ENCODE peak calls at places on chromosome 10, in six cellular contexts. One of them, this sample, is unnamed.

GRCh38 chr10:80068270-80068669 is 10.2 kb upstream of the TMEM254 start:
- DNase-seq in mesenchymal stem cell: no peak
- DNase-seq in H1: no peak
- DNase-seq in IMR-90: no peak
- DNase-seq in neuronal stem cell: no peak
- DNase-seq in trophoblast cell: no peak
- DNase-seq in this sample: no peak

GRCh38 chr10:37584643-37585042 is 272.8 kb downstream of the ZNF248 start:
- DNase-seq in mesenchymal stem cell: no peak
- DNase-seq in H1: no peak
- DNase-seq in trophoblast cell: no peak
- DNase-seq in IMR-90: no peak
- DNase-seq in neuronal stem cell: no peak
- DNase-seq in this sample: no peak

GRCh38 chr10:7889947-7890542 is 71.7 kb downstream of the TAF3 start:
- DNase-seq in trophoblast cell: no peak
- DNase-seq in IMR-90: no peak
- DNase-seq in mesenchymal stem cell: no peak
- DNase-seq in neuronal stem cell: no peak
- DNase-seq in H1: no peak
- DNase-seq in this sample: no peak

GRCh38 chr10:75150656-75151055 is 39.2 kb downstream of the SAMD8 start:
- DNase-seq in mesenchymal stem cell: no peak
- DNase-seq in IMR-90: no peak
- DNase-seq in neuronal stem cell: no peak
- DNase-seq in H1: no peak
- DNase-seq in trophoblast cell: no peak
- DNase-seq in this sample: no peak

GRCh38 chr10:51961401-51961800 is 262.0 kb upstream of the CSTF2T start:
- DNase-seq in neuronal stem cell: no peak
- DNase-seq in H1: no peak
- DNase-seq in trophoblast cell: no peak
- DNase-seq in mesenchymal stem cell: no peak
- DNase-seq in IMR-90: no peak
- DNase-seq in this sample: no peak

GRCh38 chr10:73495226-73495883 is 469 bp downstream of the PPP3CB start:
- DNase-seq in neuronal stem cell: peak; percentile 65
- DNase-seq in H1: peak; percentile 21
- DNase-seq in trophoblast cell: peak; percentile 94
- DNase-seq in IMR-90: peak; percentile 87
- DNase-seq in mesenchymal stem cell: peak; percentile 90
- DNase-seq in this sample: no peak

GRCh38 chr10:49353026-49353894 is 42.6 kb downstream of the DRGX start:
- DNase-seq in H1: no peak
- DNase-seq in trophoblast cell: no peak
- DNase-seq in IMR-90: no peak
- DNase-seq in neuronal stem cell: no peak
- DNase-seq in mesenchymal stem cell: no peak
- DNase-seq in this sample: no peak

GRCh38 chr10:114709966-114710365 is 51.9 kb upstream of the ABLIM1 start:
- DNase-seq in neuronal stem cell: no peak
- DNase-seq in H1: no peak
- DNase-seq in trophoblast cell: no peak
- DNase-seq in mesenchymal stem cell: no peak
- DNase-seq in IMR-90: peak; percentile 60
- DNase-seq in this sample: no peak

GRCh38 chr10:111116762-111117445 is 40.1 kb downstream of the ADRA2A start:
- DNase-seq in trophoblast cell: no peak
- DNase-seq in IMR-90: no peak
- DNase-seq in H1: no peak
- DNase-seq in neuronal stem cell: no peak
- DNase-seq in mesenchymal stem cell: no peak
- DNase-seq in this sample: peak; percentile 18

GRCh38 chr10:130128922-130129321 is 7.3 kb upstream of the GLRX3 start:
- DNase-seq in IMR-90: no peak
- DNase-seq in mesenchymal stem cell: no peak
- DNase-seq in neuronal stem cell: no peak
- DNase-seq in trophoblast cell: no peak
- DNase-seq in H1: no peak
- DNase-seq in this sample: no peak

DNA sequence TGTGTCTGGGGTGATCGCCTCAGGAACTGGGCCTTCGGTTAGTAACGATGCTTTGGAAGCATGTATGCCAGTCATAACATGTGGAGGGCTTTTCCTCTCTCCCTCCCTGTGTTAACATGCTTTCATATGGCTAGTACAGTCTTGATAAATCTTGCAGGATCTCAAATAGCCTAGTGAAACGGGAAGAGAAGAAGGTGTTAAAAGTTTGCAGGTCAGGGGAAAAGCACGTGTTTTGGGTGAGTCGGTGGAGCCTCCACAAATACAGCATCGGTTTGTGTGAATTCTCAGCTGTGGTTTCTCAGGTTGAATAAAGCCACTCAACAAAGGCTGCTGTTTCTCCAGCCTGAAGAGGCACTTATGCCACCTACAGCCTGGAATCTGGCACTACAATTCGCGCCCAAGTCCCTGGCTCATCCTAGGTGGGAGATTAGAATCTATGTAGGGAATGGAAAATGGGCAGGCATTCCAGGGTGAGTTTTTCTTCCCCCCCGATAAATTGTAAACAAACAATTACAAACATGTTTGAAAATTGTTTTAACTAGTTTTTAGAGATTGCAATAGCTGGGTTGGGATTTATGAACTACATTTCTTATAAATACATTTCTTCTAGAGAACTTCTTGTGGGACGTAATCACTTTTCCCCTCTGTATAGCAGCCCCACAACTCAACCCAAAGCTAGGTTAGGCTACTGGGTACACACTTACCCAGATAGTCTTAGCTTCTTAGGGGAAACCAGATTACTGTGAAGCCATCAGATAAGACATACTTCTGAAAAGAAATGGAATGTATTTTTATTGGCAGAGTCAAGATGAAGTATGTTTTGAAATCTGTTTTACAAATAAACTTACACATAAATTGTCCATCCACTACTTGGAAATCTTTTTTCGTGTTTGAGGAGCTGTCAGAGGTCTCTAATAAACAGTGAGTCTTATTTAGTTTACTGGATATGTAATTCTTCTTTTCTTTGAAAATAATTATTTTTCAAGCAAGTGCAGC is 8.3 kb upstream of the GLRX3 start:
- DNase-seq in IMR-90: peak; percentile 70
- DNase-seq in mesenchymal stem cell: peak; percentile 72
- DNase-seq in trophoblast cell: peak; percentile 79
- DNase-seq in H1: no peak
- DNase-seq in neuronal stem cell: peak; percentile 59
- DNase-seq in this sample: peak; percentile 85
- H3K14ac ChIP-seq in IMR-90: no peak overlapping the region
- H3K14ac ChIP-seq in mesenchymal stem cell: no peak overlapping the region
- H3K14ac ChIP-seq in trophoblast cell: no peak overlapping the region
- H3K14ac ChIP-seq in H1: no peak overlapping the region
- H3K14ac ChIP-seq in neuronal stem cell: no peak overlapping the region
- H3K14ac ChIP-seq in this sample: no peak overlapping the region

GRCh38 chr10:78389419-78389818 is 355.8 kb downstream of the RPS24 start:
- DNase-seq in trophoblast cell: no peak
- DNase-seq in neuronal stem cell: no peak
- DNase-seq in IMR-90: no peak
- DNase-seq in mesenchymal stem cell: no peak
- DNase-seq in H1: no peak
- DNase-seq in this sample: no peak

GRCh38 chr10:78388331-78389050 is 354.8 kb downstream of the RPS24 start:
- DNase-seq in IMR-90: no peak
- DNase-seq in mesenchymal stem cell: no peak
- DNase-seq in H1: no peak
- DNase-seq in trophoblast cell: no peak
- DNase-seq in neuronal stem cell: no peak
- DNase-seq in this sample: no peak

GRCh38 chr10:78393094-78393493 is 359.4 kb downstream of the RPS24 start:
- DNase-seq in H1: no peak
- DNase-seq in IMR-90: no peak
- DNase-seq in neuronal stem cell: no peak
- DNase-seq in trophoblast cell: no peak
- DNase-seq in mesenchymal stem cell: no peak
- DNase-seq in this sample: no peak

GRCh38 chr10:78390817-78391216 is 357.2 kb downstream of the RPS24 start:
- DNase-seq in trophoblast cell: no peak
- DNase-seq in mesenchymal stem cell: no peak
- DNase-seq in IMR-90: no peak
- DNase-seq in neuronal stem cell: no peak
- DNase-seq in H1: no peak
- DNase-seq in this sample: no peak

DNA sequence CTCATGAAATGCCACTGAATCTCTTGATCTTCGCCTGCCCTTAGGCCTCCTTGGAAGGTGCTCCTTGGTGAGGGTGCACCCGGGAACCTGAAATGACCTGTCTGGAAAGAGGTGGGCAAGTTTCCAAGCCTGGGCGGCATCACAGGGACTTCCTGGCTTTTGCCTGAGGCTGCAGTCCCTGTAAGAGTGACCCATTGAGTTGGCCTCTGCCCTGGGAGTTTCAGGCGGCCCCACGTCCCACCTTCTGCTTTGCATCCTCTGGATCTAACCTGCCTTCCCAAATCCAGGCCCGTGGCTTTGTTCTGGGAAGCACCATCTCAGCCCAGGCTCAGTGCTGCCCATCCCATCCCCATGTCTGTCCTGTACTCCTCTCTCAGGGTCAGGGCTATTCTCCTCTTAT is 356.4 kb downstream of the RPS24 start:
- DNase-seq in trophoblast cell: no peak
- DNase-seq in H1: no peak
- DNase-seq in neuronal stem cell: no peak
- DNase-seq in IMR-90: no peak
- DNase-seq in mesenchymal stem cell: no peak
- DNase-seq in this sample: no peak
- H3K14ac ChIP-seq in trophoblast cell: no peak overlapping the region
- H3K14ac ChIP-seq in H1: no peak overlapping the region
- H3K14ac ChIP-seq in neuronal stem cell: no peak overlapping the region
- H3K14ac ChIP-seq in IMR-90: no peak overlapping the region
- H3K14ac ChIP-seq in mesenchymal stem cell: no peak overlapping the region
- H3K14ac ChIP-seq in this sample: no peak overlapping the region

DNA sequence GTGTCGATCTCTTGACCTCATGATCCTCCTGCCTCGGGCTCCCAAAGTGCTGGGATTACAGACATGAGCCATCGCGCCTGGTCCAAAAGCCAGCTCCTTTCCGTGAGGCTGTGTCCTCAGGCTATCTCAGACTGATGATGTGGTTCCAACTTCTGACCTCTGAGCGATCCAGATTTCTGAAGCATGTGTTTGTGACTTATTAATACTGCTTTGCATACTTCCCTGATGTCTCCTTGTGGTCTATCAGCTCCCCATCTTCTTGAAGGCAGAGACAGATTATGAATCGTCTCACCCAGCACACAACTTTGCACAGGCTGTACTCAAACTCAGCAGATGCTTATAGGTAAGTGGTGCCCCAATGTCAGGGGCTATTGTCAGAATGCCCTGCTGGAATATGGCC is 2.0 kb upstream of the PLPP4 start:
- DNase-seq in IMR-90: no peak
- DNase-seq in H1: no peak
- DNase-seq in trophoblast cell: no peak
- DNase-seq in mesenchymal stem cell: no peak
- DNase-seq in neuronal stem cell: no peak
- DNase-seq in this sample: no peak
- H3K14ac ChIP-seq in IMR-90: no peak overlapping the region
- H3K14ac ChIP-seq in H1: no peak overlapping the region
- H3K14ac ChIP-seq in trophoblast cell: no peak overlapping the region
- H3K14ac ChIP-seq in mesenchymal stem cell: no peak overlapping the region
- H3K14ac ChIP-seq in neuronal stem cell: no peak overlapping the region
- H3K14ac ChIP-seq in this sample: no peak overlapping the region

GRCh38 chr10:86372785-86373239 is 6.2 kb upstream of the GRID1 start:
- DNase-seq in trophoblast cell: no peak
- DNase-seq in IMR-90: no peak
- DNase-seq in mesenchymal stem cell: no peak
- DNase-seq in H1: no peak
- DNase-seq in neuronal stem cell: no peak
- DNase-seq in this sample: peak; percentile 20

GRCh38 chr10:86372119-86372784 is 5.7 kb upstream of the GRID1 start:
- DNase-seq in H1: no peak
- DNase-seq in IMR-90: no peak
- DNase-seq in neuronal stem cell: no peak
- DNase-seq in trophoblast cell: no peak
- DNase-seq in mesenchymal stem cell: no peak
- DNase-seq in this sample: no peak

GRCh38 chr10:86371116-86371515 is 4.5 kb upstream of the GRID1 start:
- DNase-seq in H1: no peak
- DNase-seq in IMR-90: no peak
- DNase-seq in neuronal stem cell: no peak
- DNase-seq in mesenchymal stem cell: no peak
- DNase-seq in trophoblast cell: no peak
- DNase-seq in this sample: peak; percentile 5

GRCh38 chr10:86373251-86373650 is 6.7 kb upstream of the GRID1 start:
- DNase-seq in IMR-90: no peak
- DNase-seq in neuronal stem cell: no peak
- DNase-seq in mesenchymal stem cell: no peak
- DNase-seq in H1: no peak
- DNase-seq in trophoblast cell: no peak
- DNase-seq in this sample: no peak

GRCh38 chr10:86371691-86372090 is 5.1 kb upstream of the GRID1 start:
- DNase-seq in mesenchymal stem cell: no peak
- DNase-seq in IMR-90: no peak
- DNase-seq in neuronal stem cell: no peak
- DNase-seq in H1: no peak
- DNase-seq in trophoblast cell: no peak
- DNase-seq in this sample: peak; percentile 39
- H3K14ac ChIP-seq in mesenchymal stem cell: no peak overlapping the region
- H3K14ac ChIP-seq in IMR-90: no peak overlapping the region
- H3K14ac ChIP-seq in neuronal stem cell: no peak overlapping the region
- H3K14ac ChIP-seq in H1: no peak overlapping the region
- H3K14ac ChIP-seq in trophoblast cell: no peak overlapping the region
- H3K14ac ChIP-seq in this sample: no peak overlapping the region

GRCh38 chr10:23384364-23384763 is 39.8 kb upstream of the C10orf67 start:
- DNase-seq in neuronal stem cell: no peak
- DNase-seq in IMR-90: peak; percentile 47
- DNase-seq in trophoblast cell: peak; percentile 98
- DNase-seq in H1: no peak
- DNase-seq in mesenchymal stem cell: no peak
- DNase-seq in this sample: no peak
- H3K14ac ChIP-seq in neuronal stem cell: no peak overlapping the region
- H3K14ac ChIP-seq in IMR-90: no peak overlapping the region
- H3K14ac ChIP-seq in trophoblast cell: no peak overlapping the region
- H3K14ac ChIP-seq in H1: no peak overlapping the region
- H3K14ac ChIP-seq in mesenchymal stem cell: no peak overlapping the region
- H3K14ac ChIP-seq in this sample: no peak overlapping the region

DNA sequence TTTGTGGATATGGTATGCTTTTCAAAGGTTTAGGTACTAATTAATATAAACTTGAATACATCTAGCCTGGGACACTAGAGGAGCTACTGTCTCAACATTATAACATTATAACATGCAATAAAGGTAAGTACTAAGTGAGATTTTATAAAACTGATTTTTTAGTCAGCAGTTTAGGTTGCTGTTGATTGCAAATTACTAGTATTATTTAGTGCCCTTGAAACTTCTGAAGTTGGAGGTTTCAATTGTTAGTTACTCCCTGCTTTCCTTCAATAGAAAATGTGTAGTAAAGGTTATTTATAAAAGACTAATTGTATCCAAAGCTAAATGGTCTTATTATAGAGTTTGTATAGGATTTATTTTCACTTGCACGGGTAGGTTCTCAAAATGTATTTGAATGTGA is 95.2 kb downstream of the POLL start:
- DNase-seq in IMR-90: no peak
- DNase-seq in trophoblast cell: no peak
- DNase-seq in neuronal stem cell: no peak
- DNase-seq in H1: no peak
- DNase-seq in mesenchymal stem cell: no peak
- DNase-seq in this sample: no peak
- H3K14ac ChIP-seq in IMR-90: no peak overlapping the region
- H3K14ac ChIP-seq in trophoblast cell: no peak overlapping the region
- H3K14ac ChIP-seq in neuronal stem cell: no peak overlapping the region
- H3K14ac ChIP-seq in H1: no peak overlapping the region
- H3K14ac ChIP-seq in mesenchymal stem cell: no peak overlapping the region
- H3K14ac ChIP-seq in this sample: no peak overlapping the region

GRCh38 chr10:119827430-119827829 is 45.2 kb downstream of the MCMBP start:
- DNase-seq in mesenchymal stem cell: no peak
- DNase-seq in neuronal stem cell: no peak
- DNase-seq in IMR-90: no peak
- DNase-seq in H1: no peak
- DNase-seq in trophoblast cell: no peak
- DNase-seq in this sample: no peak
- H3K14ac ChIP-seq in mesenchymal stem cell: no peak overlapping the region
- H3K14ac ChIP-seq in neuronal stem cell: no peak overlapping the region
- H3K14ac ChIP-seq in IMR-90: no peak overlapping the region
- H3K14ac ChIP-seq in H1: no peak overlapping the region
- H3K14ac ChIP-seq in trophoblast cell: no peak overlapping the region
- H3K14ac ChIP-seq in this sample: no peak overlapping the region

This sample was measured in H9.